ENCODE peak calls at places on chromosomes 12 and 14, in ten cellular contexts. One of them, this sample, is unnamed.

GRCh38 chr12:49019435-49020317 is 1.1 kb upstream of the PRKAG1 start:
- DNase-seq in fibroblast of pulmonary artery: peak; percentile 38
- DNase-seq in colonic mucosa: no peak
- DNase-seq in C1 segment of cervical spinal cord: no peak
- DNase-seq in nucleus accumbens: no peak
- DNase-seq in GM20000: peak; percentile 71
- DNase-seq in GM23248: peak; percentile 61
- DNase-seq in NCI-H2029: no peak
- DNase-seq in adipocyte: peak; percentile 58
- DNase-seq in sciatic nerve: no peak
- DNase-seq in this sample: no peak

GRCh38 chr12:52245962-52246577 is 13.0 kb downstream of the KRT7 start:
- DNase-seq in fibroblast of pulmonary artery: no peak
- DNase-seq in colonic mucosa: no peak
- DNase-seq in C1 segment of cervical spinal cord: no peak
- DNase-seq in nucleus accumbens: no peak
- DNase-seq in GM20000: peak; percentile 9
- DNase-seq in GM23248: no peak
- DNase-seq in NCI-H2029: no peak
- DNase-seq in adipocyte: no peak
- DNase-seq in sciatic nerve: no peak
- DNase-seq in this sample: no peak

GRCh38 chr12:103680591-103681065 is 93.6 kb downstream of the STAB2 start:
- DNase-seq in fibroblast of pulmonary artery: peak; percentile 21
- DNase-seq in colonic mucosa: peak; percentile 70
- DNase-seq in C1 segment of cervical spinal cord: no peak
- DNase-seq in nucleus accumbens: no peak
- DNase-seq in GM20000: no peak
- DNase-seq in GM23248: peak; percentile 22
- DNase-seq in NCI-H2029: peak; percentile 91
- DNase-seq in adipocyte: no peak
- DNase-seq in sciatic nerve: no peak
- DNase-seq in this sample: no peak

GRCh38 chr14:103401223-103402214 is 16.3 kb downstream of the MARK3 start:
- DNase-seq in fibroblast of pulmonary artery: peak; percentile 77
- DNase-seq in colonic mucosa: no peak
- DNase-seq in C1 segment of cervical spinal cord: no peak
- DNase-seq in nucleus accumbens: no peak
- DNase-seq in GM20000: no peak
- DNase-seq in GM23248: peak; percentile 91
- DNase-seq in NCI-H2029: no peak
- DNase-seq in adipocyte: peak; percentile 77
- DNase-seq in sciatic nerve: no peak
- DNase-seq in this sample: no peak

GRCh38 chr12:83042441-83043215 is 355.9 kb downstream of the TMTC2 start:
- DNase-seq in fibroblast of pulmonary artery: peak; percentile 2
- DNase-seq in colonic mucosa: no peak
- DNase-seq in C1 segment of cervical spinal cord: no peak
- DNase-seq in nucleus accumbens: no peak
- DNase-seq in GM20000: no peak
- DNase-seq in GM23248: peak; percentile 28
- DNase-seq in NCI-H2029: no peak
- DNase-seq in adipocyte: peak; percentile 30
- DNase-seq in sciatic nerve: no peak
- DNase-seq in this sample: no peak

GRCh38 chr12:84874125-84874824 is 38.3 kb downstream of the SLC6A15 start:
- DNase-seq in fibroblast of pulmonary artery: peak; percentile 83
- DNase-seq in colonic mucosa: no peak
- DNase-seq in C1 segment of cervical spinal cord: no peak
- DNase-seq in nucleus accumbens: no peak
- DNase-seq in GM20000: peak; percentile 21
- DNase-seq in GM23248: peak; percentile 77
- DNase-seq in NCI-H2029: peak; percentile 55
- DNase-seq in adipocyte: peak; percentile 89
- DNase-seq in sciatic nerve: no peak
- DNase-seq in this sample: no peak

GRCh38 chr14:36935976-36936678 is 236.3 kb downstream of the SLC25A21 start:
- DNase-seq in fibroblast of pulmonary artery: peak; percentile 3
- DNase-seq in colonic mucosa: no peak
- DNase-seq in C1 segment of cervical spinal cord: no peak
- DNase-seq in nucleus accumbens: no peak
- DNase-seq in GM20000: no peak
- DNase-seq in GM23248: peak; percentile 47
- DNase-seq in NCI-H2029: no peak
- DNase-seq in adipocyte: peak; percentile 74
- DNase-seq in sciatic nerve: no peak
- DNase-seq in this sample: no peak

GRCh38 chr12:56081393-56082347 is 1.7 kb downstream of the ERBB3 start:
- DNase-seq in fibroblast of pulmonary artery: no peak
- DNase-seq in colonic mucosa: peak; percentile 90
- DNase-seq in C1 segment of cervical spinal cord: peak; percentile 46
- DNase-seq in nucleus accumbens: peak; percentile 62
- DNase-seq in GM20000: no peak
- DNase-seq in GM23248: no peak
- DNase-seq in NCI-H2029: no peak
- DNase-seq in adipocyte: no peak
- DNase-seq in sciatic nerve: no peak
- DNase-seq in this sample: no peak

GRCh38 chr12:104056419-104056972 is 6.5 kb upstream of the GLT8D2 start:
- DNase-seq in fibroblast of pulmonary artery: no peak
- DNase-seq in colonic mucosa: no peak
- DNase-seq in C1 segment of cervical spinal cord: no peak
- DNase-seq in nucleus accumbens: no peak
- DNase-seq in GM20000: no peak
- DNase-seq in GM23248: no peak
- DNase-seq in NCI-H2029: no peak
- DNase-seq in adipocyte: no peak
- DNase-seq in sciatic nerve: no peak
- DNase-seq in this sample: no peak

GRCh38 chr12:49501895-49502294 is 36.9 kb upstream of the KCNH3 start:
- DNase-seq in fibroblast of pulmonary artery: no peak
- DNase-seq in colonic mucosa: no peak
- DNase-seq in C1 segment of cervical spinal cord: no peak
- DNase-seq in nucleus accumbens: no peak
- DNase-seq in GM20000: peak; percentile 7
- DNase-seq in GM23248: no peak
- DNase-seq in NCI-H2029: no peak
- DNase-seq in adipocyte: no peak
- DNase-seq in sciatic nerve: no peak
- DNase-seq in this sample: no peak

GRCh38 chr12:19613051-19613535 is 173.8 kb downstream of the AEBP2 start:
- DNase-seq in fibroblast of pulmonary artery: no peak
- DNase-seq in colonic mucosa: no peak
- DNase-seq in C1 segment of cervical spinal cord: no peak
- DNase-seq in nucleus accumbens: no peak
- DNase-seq in GM20000: no peak
- DNase-seq in GM23248: no peak
- DNase-seq in NCI-H2029: no peak
- DNase-seq in adipocyte: no peak
- DNase-seq in sciatic nerve: no peak
- DNase-seq in this sample: no peak

GRCh38 chr14:68020999-68021663 is 201.6 kb downstream of the RAD51B start:
- DNase-seq in fibroblast of pulmonary artery: no peak
- DNase-seq in colonic mucosa: no peak
- DNase-seq in C1 segment of cervical spinal cord: no peak
- DNase-seq in nucleus accumbens: no peak
- DNase-seq in GM20000: no peak
- DNase-seq in GM23248: no peak
- DNase-seq in NCI-H2029: peak; percentile 17
- DNase-seq in adipocyte: no peak
- DNase-seq in sciatic nerve: no peak
- DNase-seq in this sample: no peak

GRCh38 chr12:118175823-118176447 is 40.0 kb downstream of the PEBP1 start:
- DNase-seq in fibroblast of pulmonary artery: no peak
- DNase-seq in colonic mucosa: no peak
- DNase-seq in C1 segment of cervical spinal cord: no peak
- DNase-seq in nucleus accumbens: no peak
- DNase-seq in GM20000: peak; percentile 35
- DNase-seq in GM23248: no peak
- DNase-seq in NCI-H2029: no peak
- DNase-seq in adipocyte: no peak
- DNase-seq in sciatic nerve: no peak
- DNase-seq in this sample: no peak

GRCh38 chr14:87332001-87332400 is 661.0 kb downstream of the GALC start:
- DNase-seq in fibroblast of pulmonary artery: peak; percentile 35
- DNase-seq in colonic mucosa: no peak
- DNase-seq in C1 segment of cervical spinal cord: no peak
- DNase-seq in nucleus accumbens: no peak
- DNase-seq in GM20000: no peak
- DNase-seq in GM23248: peak; percentile 50
- DNase-seq in NCI-H2029: no peak
- DNase-seq in adipocyte: peak; percentile 0
- DNase-seq in sciatic nerve: no peak
- DNase-seq in this sample: no peak

This sample was measured in upper lobe of right lung.